ENCODE peak calls at places on chromosomes 5 and 9, in ten cellular contexts. Z is NCI-H2171 treated with DMSO at 0.1 percent for 48 hours; J is brain microvascular endothelial cell; Y is non-pigmented ciliary epithelial cell; L is PC-3; T is germinal center; V is naive thymus-derived CD8-positive, alpha-beta T cell; O is activated B cell treated with CpG ODN at 0.5 μM for 24 hours; E is mucosa of gallbladder; R is SK-N-SH. G is an unnamed sample.

GRCh38 chr5:132086277-132086794 is 12.7 kb downstream of the CSF2 start:
- DNase-seq in Z (peak; percentile 81), J (peak; percentile 92), Y (peak; percentile 68), L (peak; percentile 91), T (no peak), V (no peak), O (no peak), E (no peak), R (peak; percentile 59), G (no peak)

GRCh38 chr5:179623906-179624741 is 653 bp upstream of the HNRNPH1 start:
- DNase-seq in Z (no peak), J (peak; percentile 86), Y (peak; percentile 62), L (peak; percentile 71), T (peak; percentile 59), V (no peak), O (no peak), E (peak; percentile 29), R (no peak), G (no peak)

GRCh38 chr9:93667006-93667405 is 90.6 kb downstream of the PHF2 start:
- DNase-seq in Z (no peak), J (no peak), Y (no peak), L (no peak), T (no peak), V (no peak), O (no peak), E (no peak), R (no peak), G (no peak)

GRCh38 chr5:76718381-76718832 is 2.5 kb downstream of the F2R start:
- DNase-seq in Z (no peak), J (peak; percentile 56), Y (no peak), L (no peak), T (no peak), V (no peak), O (no peak), E (no peak), R (no peak), G (no peak)

GRCh38 chr9:113452206-113452605 is 11.3 kb upstream of the RGS3 start:
- DNase-seq in Z (no peak), J (no peak), Y (no peak), L (no peak), T (no peak), V (no peak), O (no peak), E (no peak), R (no peak), G (no peak)

GRCh38 chr9:77417570-77417969 is 230.6 kb downstream of the GNA14 start:
- DNase-seq in Z (no peak), J (peak; percentile 27), Y (no peak), L (peak; percentile 45), T (no peak), V (no peak), O (no peak), E (no peak), R (no peak), G (no peak)

GRCh38 chr5:172446336-172447051 is 7.8 kb downstream of the SH3PXD2B start:
- DNase-seq in Z (no peak), J (no peak), Y (no peak), L (no peak), T (no peak), V (no peak), O (no peak), E (no peak), R (peak; percentile 54), G (no peak)

GRCh38 chr9:95516736-95517558 is at the start of gene PTCH1:
- DNase-seq in Z (no peak), J (no peak), Y (no peak), L (peak; percentile 19), T (peak; percentile 46), V (peak; percentile 58), O (no peak), E (no peak), R (peak; percentile 83), G (no peak)

GRCh38 chr5:104177651-104178050 is 615.1 kb upstream of the NUDT12 start:
- DNase-seq in Z (no peak), J (no peak), Y (no peak), L (no peak), T (no peak), V (no peak), O (no peak), E (no peak), R (no peak), G (no peak)

GRCh38 chr9:112581469-112582176 is 95.0 kb downstream of the KIAA1958 start:
- DNase-seq in Z (no peak), J (no peak), Y (no peak), L (no peak), T (no peak), V (no peak), O (no peak), E (no peak), R (no peak), G (no peak)

GRCh38 chr5:171913987-171914273 is 92.5 kb downstream of the FBXW11 start:
- DNase-seq in Z (no peak), J (no peak), Y (no peak), L (no peak), T (no peak), V (no peak), O (no peak), E (no peak), R (no peak), G (no peak)

GRCh38 chr5:66351822-66352221 is 207.7 kb downstream of the SREK1 start:
- DNase-seq in Z (no peak), J (no peak), Y (no peak), L (no peak), T (no peak), V (no peak), O (no peak), E (no peak), R (no peak), G (no peak)

GRCh38 chr5:91849069-91849468 is 466.0 kb upstream of the ARRDC3 start:
- DNase-seq in Z (no peak), J (no peak), Y (no peak), L (no peak), T (no peak), V (no peak), O (no peak), E (no peak), R (no peak), G (no peak)

GRCh38 chr5:109455598-109456096 is 45.9 kb upstream of the PJA2 start:
- DNase-seq in Z (no peak), J (peak; percentile 100), Y (peak; percentile 99), L (peak; percentile 83), T (no peak), V (no peak), O (no peak), E (peak; percentile 71), R (peak; percentile 10), G (no peak)

GRCh38 chr9:93451762-93452709 is 551 bp downstream of the FAM120A start:
- DNase-seq in Z (peak; percentile 36), J (peak; percentile 20), Y (no peak), L (peak; percentile 16), T (peak; percentile 44), V (peak; percentile 51), O (peak; percentile 40), E (peak; percentile 37), R (peak; percentile 69), G (peak; percentile 50)

GRCh38 chr9:131394464-131395026 is 659 bp downstream of the PRRC2B start:
- DNase-seq in Z (peak; percentile 58), J (no peak), Y (no peak), L (no peak), T (peak; percentile 76), V (peak; percentile 71), O (peak; percentile 70), E (no peak), R (peak; percentile 79), G (peak; percentile 64)

GRCh38 chr9:121744002-121744686 is 92.7 kb downstream of the DAB2IP start:
- DNase-seq in Z (no peak), J (peak; percentile 34), Y (no peak), L (peak; percentile 60), T (peak; percentile 79), V (peak; percentile 45), O (no peak), E (peak; percentile 69), R (peak; percentile 68), G (peak; percentile 85)

GRCh38 chr5:1065143-1065750 is 46.6 kb downstream of the SLC12A7 start:
- DNase-seq in Z (no peak), J (no peak), Y (no peak), L (no peak), T (no peak), V (no peak), O (no peak), E (no peak), R (peak; percentile 12), G (no peak)

GRCh38 chr9:110316255-110316921 is 21.3 kb downstream of the TXNDC8 start:
- DNase-seq in Z (peak; percentile 88), J (no peak), Y (no peak), L (no peak), T (peak; percentile 37), V (no peak), O (no peak), E (no peak), R (no peak), G (peak; percentile 67)